ENCODE peak calls at places on chromosome 19, in eight cellular contexts. X is breast epithelium, B is upper lobe of left lung, P is IMR-90, O is H54, L is NB4, C is vagina, V is heart left ventricle. D is an unnamed sample.
A peak's percentile ranks its signal among the peaks of the same experiment; 100 is the strongest.

GRCh38 chr19:46218160-46218559 is 11.4 kb upstream of the IGFL1 start:
- DNase-seq in P (peak; percentile 6), X (no peak), B (no peak), L (peak; percentile 78), O (no peak), V (no peak), C (no peak), D (no peak)

GRCh38 chr19:46492841-46493235 is 2.8 kb downstream of the PNMA8B start:
- DNase-seq in C (no peak), V (no peak), X (no peak), O (no peak), B (no peak), P (no peak), L (no peak), D (no peak)

GRCh38 chr19:32566246-32566830 is 14.7 kb upstream of the PDCD5 start:
- DNase-seq in C (no peak), V (no peak), P (peak; percentile 29), O (no peak), X (no peak), B (no peak), L (peak; percentile 9), D (no peak)

GRCh38 chr19:46976845-46977320 is 42.8 kb upstream of the NPAS1 start:
- DNase-seq in L (peak; percentile 65), C (no peak), V (no peak), O (no peak), B (no peak), P (peak; percentile 55), X (no peak), D (peak; percentile 43)

GRCh38 chr19:29690842-29691241 is 24.2 kb downstream of the C19orf12 start:
- DNase-seq in P (peak; percentile 49), L (peak; percentile 67), V (no peak), X (no peak), C (no peak), O (no peak), B (no peak), D (no peak)

GRCh38 chr19:572891-573825 is 762 bp downstream of the BSG start:
- DNase-seq in P (peak; percentile 56), B (no peak), X (peak; percentile 36), C (no peak), L (peak; percentile 33), V (no peak), O (no peak), D (peak; percentile 57)

GRCh38 chr19:49133621-49134454 is 14.5 kb downstream of the PPFIA3 start:
- DNase-seq in C (no peak), P (peak; percentile 70), L (no peak), X (no peak), O (no peak), V (peak; percentile 64), B (peak; percentile 96), D (peak; percentile 90)

GRCh38 chr19:40588926-40589569 is 12.1 kb upstream of the LTBP4 start:
- DNase-seq in C (no peak), V (no peak), X (no peak), L (no peak), O (no peak), P (no peak), B (no peak), D (no peak)

GRCh38 chr19:9847087-9847671 is 12.1 kb downstream of the PIN1 start:
- DNase-seq in V (no peak), B (peak; percentile 78), P (peak; percentile 97), O (peak; percentile 94), C (no peak), L (peak; percentile 74), X (no peak), D (peak; percentile 34)

GRCh38 chr19:30148039-30148438 is 206.0 kb downstream of the URI1 start:
- DNase-seq in P (no peak), B (no peak), O (no peak), C (no peak), L (no peak), V (no peak), X (no peak), D (no peak)

GRCh38 chr19:32012886-32013635 is 332.3 kb upstream of the ZNF507 start:
- DNase-seq in L (no peak), P (no peak), V (no peak), X (no peak), C (peak; percentile 19), O (no peak), B (no peak), D (no peak)

GRCh38 chr19:6817179-6817578 is 44.7 kb downstream of the VAV1 start:
- DNase-seq in B (no peak), O (no peak), P (no peak), X (no peak), V (no peak), C (no peak), L (no peak), D (no peak)

GRCh38 chr19:38901683-38902082 is 1.9 kb downstream of the NFKBIB start:
- DNase-seq in C (no peak), B (no peak), L (no peak), V (no peak), P (no peak), X (no peak), O (no peak), D (no peak)

GRCh38 chr19:38898788-38899446 is 501 bp downstream of the SIRT2 start:
- DNase-seq in O (no peak), X (peak; percentile 50), B (no peak), P (peak; percentile 19), L (no peak), V (no peak), C (no peak), D (peak; percentile 27)

GRCh38 chr19:38900220-38900629 is 456 bp downstream of the NFKBIB start:
- DNase-seq in C (no peak), L (no peak), P (no peak), X (no peak), O (no peak), V (no peak), B (no peak), D (no peak)

GRCh38 chr19:38899447-38900219 is at the start of the genes NFKBIB and SIRT2:
- DNase-seq in P (peak; percentile 99), L (peak; percentile 98), C (peak; percentile 100), X (peak; percentile 100), V (peak; percentile 100), O (peak; percentile 98), B (peak; percentile 94), D (peak; percentile 100)

DNA sequence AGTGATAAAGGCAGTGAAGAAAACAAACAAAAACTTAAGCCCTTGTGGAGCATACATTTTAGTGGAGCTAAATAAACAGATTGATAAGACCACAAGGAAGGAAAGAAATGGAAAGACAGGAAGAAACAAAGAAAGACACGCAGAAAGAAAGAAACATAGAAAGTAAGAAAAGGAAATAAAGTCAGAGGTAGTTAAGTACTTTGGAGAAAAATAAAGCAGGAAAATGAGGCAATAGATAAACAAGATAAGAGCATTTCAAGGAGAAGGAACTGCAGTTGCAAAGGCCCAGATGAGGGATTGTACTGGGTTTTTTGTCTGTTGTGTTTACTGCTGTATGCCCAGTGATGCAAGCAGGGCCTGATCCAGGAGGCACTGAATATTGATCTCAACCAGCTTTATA is 1.0 kb downstream of the NFKBIB start:
- DNase-seq in C (no peak), O (no peak), V (no peak), X (no peak), L (no peak), B (no peak), P (no peak), D (no peak)
- TF ChIP-seq POLR2A in C (no peak), O (no peak), V (no peak), X (no peak), L (no peak), B (no peak), P (no peak), D (no peak)

DNA sequence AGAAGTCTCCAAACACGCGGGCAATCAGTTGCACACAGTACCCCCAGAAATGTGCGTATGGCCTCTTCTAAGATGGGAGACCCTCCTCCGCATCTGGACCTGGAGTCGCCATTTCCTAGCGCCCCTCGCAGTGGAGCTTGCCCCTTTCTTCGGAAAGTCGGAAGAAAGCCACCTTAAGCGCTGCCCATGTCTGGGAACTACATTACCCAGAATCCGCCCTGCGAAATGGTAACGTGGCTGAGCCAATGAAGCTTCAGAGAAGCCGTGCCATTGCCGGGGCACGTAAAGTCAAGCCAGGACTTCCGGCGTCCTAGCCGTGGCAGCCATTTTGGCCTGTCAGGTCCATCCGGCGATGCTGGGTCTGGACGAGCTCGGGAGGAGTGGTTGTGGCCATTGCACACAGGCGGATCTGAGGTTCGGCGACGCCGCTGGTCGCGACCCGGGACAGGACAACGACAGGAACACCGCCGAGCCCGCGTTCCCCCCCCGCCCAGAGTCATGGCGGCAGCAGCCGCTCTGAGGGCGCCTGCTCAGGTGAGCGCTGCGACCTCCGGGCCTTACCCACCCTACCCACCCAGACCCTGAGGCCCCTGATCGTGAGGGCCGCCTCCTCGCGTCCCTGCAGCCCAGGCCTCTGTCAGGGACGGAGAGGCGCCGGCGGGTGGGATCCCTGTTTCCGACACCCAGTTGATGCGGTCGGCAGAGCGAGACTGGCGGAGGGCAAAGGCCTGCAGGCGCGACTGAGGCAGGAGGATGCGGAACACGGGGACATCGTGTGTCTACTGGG is at the start of gene ZNF586:
- DNase-seq in C (no peak), P (peak; percentile 93), L (peak; percentile 90), X (peak; percentile 84), B (peak; percentile 91), V (peak; percentile 91), O (peak; percentile 98), D (peak; percentile 90)
- TF ChIP-seq POLR2A in C (no peak), P (peak; percentile 68), L (peak; percentile 72), X (no peak), B (peak; percentile 62), V (peak; percentile 70), O (peak; percentile 96), D (no peak)

DNA sequence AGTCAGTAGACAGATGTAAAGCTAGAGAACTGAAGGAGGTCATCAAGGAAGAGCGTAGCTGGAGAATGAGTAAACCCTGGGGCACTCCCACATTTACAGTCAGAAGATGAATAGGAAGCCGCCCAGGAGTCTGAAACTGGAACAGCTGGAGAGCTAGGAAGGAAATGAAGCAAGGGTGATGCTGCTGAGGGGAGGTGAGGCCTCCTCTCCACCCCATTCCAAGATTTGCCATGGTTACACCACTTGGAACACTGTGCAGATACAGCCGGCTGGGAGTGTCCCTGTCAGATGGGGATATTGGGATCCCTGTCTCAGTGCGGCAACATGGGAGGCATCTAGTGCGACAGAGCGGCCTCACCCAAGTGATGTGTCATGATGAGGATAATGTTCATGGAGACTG is 51.8 kb upstream of the GPI start:
- DNase-seq in V (peak; percentile 23), C (no peak), X (no peak), L (no peak), O (peak; percentile 82), B (no peak), P (peak; percentile 84), D (no peak)
- TF ChIP-seq POLR2A in V (no peak), C (no peak), X (no peak), L (no peak), O (no peak), B (no peak), P (no peak), D (no peak)

DNA sequence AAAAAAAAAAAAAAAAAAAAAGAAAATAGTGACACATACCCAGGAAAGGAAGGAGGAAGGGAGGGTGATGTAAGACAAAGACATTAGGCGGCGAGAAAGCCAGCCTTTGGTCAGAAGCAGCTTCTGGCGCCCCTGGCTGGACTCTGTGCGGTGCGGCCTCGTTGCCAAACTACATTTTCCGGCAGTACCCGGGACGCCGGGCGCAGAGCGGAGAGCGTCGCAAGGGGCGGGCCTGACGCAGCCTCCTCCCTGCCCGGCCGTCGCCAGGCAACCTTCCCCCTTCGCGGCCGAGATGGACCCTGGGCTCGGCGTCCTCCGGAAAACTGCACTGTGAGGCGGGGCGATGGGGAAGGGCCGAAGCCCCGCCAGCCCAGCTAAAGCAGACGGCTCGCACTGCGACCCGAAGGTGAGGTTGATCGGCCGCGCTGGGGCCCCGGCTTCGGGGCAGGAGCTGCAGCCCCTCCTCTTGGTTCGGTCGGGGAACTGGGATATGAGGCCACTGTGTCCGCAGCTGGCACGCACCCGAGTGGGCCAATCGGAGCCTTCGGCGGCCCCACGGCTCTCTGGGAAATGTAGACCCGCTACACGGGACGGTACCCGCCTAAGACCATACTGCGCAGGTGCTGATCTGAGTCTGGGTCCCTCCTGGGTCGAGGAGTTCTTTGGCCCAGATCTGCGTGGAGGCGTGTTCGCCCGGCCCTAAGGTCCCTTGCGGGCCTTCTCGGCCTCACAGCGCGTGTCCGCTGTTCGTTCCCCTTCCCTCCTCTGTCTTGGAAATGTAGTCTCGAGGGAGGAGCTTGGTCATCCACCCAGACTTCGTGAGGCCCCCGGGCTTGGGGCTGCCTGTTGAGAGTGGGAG is 2.3 kb upstream of the MZF1 start:
- DNase-seq in X (peak; percentile 84), B (peak; percentile 96), V (peak; percentile 92), P (peak; percentile 85), L (peak; percentile 93), C (peak; percentile 96), O (peak; percentile 90), D (peak; percentile 87)
- TF ChIP-seq POLR2A in X (no peak), B (peak; percentile 76), V (peak; percentile 66), P (peak; percentile 87), L (peak; percentile 58), C (no peak), O (peak; percentile 85), D (no peak)

D was measured in stomach.